ENCODE peak calls at places on chromosomes 2 and 18, in eight cellular contexts. T, L, E, H, S, P, U and C are unnamed samples.

GRCh38 chr2:45992021-45992745 is 305.0 kb upstream of the EPAS1 start:
- DNase-seq in T (no peak), L (no peak), E (peak), H (no peak), S (no peak), P (no peak), U (no peak), C (no peak)

GRCh38 chr18:76167440-76167839 is 327.6 kb downstream of the ZNF516 start:
- DNase-seq in T (no peak), L (no peak), E (no peak), H (no peak), S (no peak), P (no peak), U (no peak), C (no peak)

GRCh38 chr2:9422321-9423099 is 818 bp downstream of the ITGB1BP1 start:
- DNase-seq in T (peak), L (no peak), E (peak), H (peak), S (peak), P (no peak), U (peak), C (peak)

GRCh38 chr2:44955593-44956449 is 14.3 kb downstream of the SIX3 start:
- DNase-seq in T (peak), L (peak), E (peak), H (peak), S (peak), P (no peak), U (peak), C (peak)

GRCh38 chr2:181143790-181144300 is 163.4 kb downstream of the UBE2E3 start:
- DNase-seq in T (no peak), L (no peak), E (no peak), H (no peak), S (no peak), P (no peak), U (peak), C (no peak)

GRCh38 chr2:25323042-25323514 is 18.6 kb downstream of the DNMT3A start:
- DNase-seq in T (peak), L (no peak), E (no peak), H (no peak), S (no peak), P (no peak), U (peak), C (peak)

GRCh38 chr2:135960598-135961551 is 24.6 kb downstream of the DARS1 start:
- DNase-seq in T (no peak), L (peak), E (peak), H (no peak), S (no peak), P (no peak), U (no peak), C (no peak)

GRCh38 chr2:27296466-27296865 is 11.8 kb downstream of the UCN start:
- DNase-seq in T (no peak), L (no peak), E (no peak), H (no peak), S (no peak), P (no peak), U (no peak), C (no peak)

GRCh38 chr2:733001-733400 is 55.8 kb upstream of the TMEM18 start:
- DNase-seq in T (no peak), L (no peak), E (no peak), H (no peak), S (no peak), P (no peak), U (no peak), C (no peak)

GRCh38 chr2:215535125-215535668 is 99.3 kb upstream of the FN1 start:
- DNase-seq in T (no peak), L (no peak), E (no peak), H (no peak), S (no peak), P (no peak), U (no peak), C (no peak)

GRCh38 chr2:121160366-121160765 is 124.6 kb downstream of the TFCP2L1 start:
- DNase-seq in T (no peak), L (no peak), E (no peak), H (no peak), S (no peak), P (no peak), U (no peak), C (no peak)

GRCh38 chr2:162166745-162167144 is 14.7 kb upstream of the GCG start:
- DNase-seq in T (no peak), L (no peak), E (no peak), H (no peak), S (no peak), P (no peak), U (no peak), C (no peak)

GRCh38 chr2:118705032-118705431 is 142.4 kb downstream of the EN1 start:
- DNase-seq in T (no peak), L (no peak), E (no peak), H (no peak), S (no peak), P (no peak), U (no peak), C (no peak)

GRCh38 chr2:207475546-207475945 is 54.2 kb upstream of the CREB1 start:
- DNase-seq in T (no peak), L (no peak), E (peak), H (no peak), S (no peak), P (no peak), U (no peak), C (no peak)

GRCh38 chr2:158797963-158798700 is 3.0 kb downstream of the DAPL1 start:
- DNase-seq in T (no peak), L (no peak), E (peak), H (no peak), S (no peak), P (no peak), U (no peak), C (no peak)

GRCh38 chr2:157440404-157441071 is 3.4 kb downstream of the CYTIP start:
- DNase-seq in T (no peak), L (no peak), E (no peak), H (no peak), S (no peak), P (no peak), U (no peak), C (no peak)

GRCh38 chr2:222982010-222982908 is 69.7 kb upstream of the KCNE4 start:
- DNase-seq in T (no peak), L (peak), E (peak), H (peak), S (peak), P (no peak), U (no peak), C (no peak)

GRCh38 chr2:133338224-133338623 is 230.0 kb downstream of the NCKAP5 start:
- DNase-seq in T (no peak), L (no peak), E (no peak), H (no peak), S (no peak), P (no peak), U (no peak), C (no peak)

GRCh38 chr18:28526196-28526595 is 349.3 kb upstream of the CDH2 start:
- DNase-seq in T (no peak), L (no peak), E (no peak), H (no peak), S (no peak), P (no peak), U (no peak), C (no peak)

GRCh38 chr18:31219395-31219794 is 56.7 kb upstream of the DSC1 start:
- DNase-seq in T (no peak), L (no peak), E (no peak), H (no peak), S (no peak), P (no peak), U (no peak), C (no peak)